ENCODE peak calls at places on chromosomes 7 and 10, in seven cellular contexts. F is astrocyte of the spinal cord, J is WTC11, K is mammary epithelial cell, O is HFFc6, B is psoas muscle, I is tibial artery. Z is an unnamed sample.

GRCh38 chr7:17147409-17147808 is 151.0 kb upstream of the AHR start:
- DNase-seq in F (no peak), J (no peak), K (no peak), O (peak; percentile 47), B (no peak), I (no peak), Z (no peak)

GRCh38 chr10:71827828-71828227 is 23.2 kb downstream of the PSAP start:
- DNase-seq in F (no peak), J (no peak), K (no peak), O (no peak), B (no peak), I (no peak), Z (no peak)

GRCh38 chr10:17001961-17002749 is 127.5 kb downstream of the CUBN start:
- DNase-seq in F (peak; percentile 99), J (no peak), K (peak; percentile 61), O (peak; percentile 85), B (peak; percentile 38), I (peak; percentile 55), Z (no peak)

GRCh38 chr7:111486472-111487142 is 75.7 kb downstream of the IMMP2L start:
- DNase-seq in F (peak; percentile 73), J (no peak), K (peak; percentile 31), O (peak; percentile 48), B (no peak), I (no peak), Z (no peak)

GRCh38 chr10:99466632-99467031 is 36.2 kb upstream of the GOT1 start:
- DNase-seq in F (no peak), J (no peak), K (no peak), O (no peak), B (no peak), I (peak; percentile 22), Z (no peak)

GRCh38 chr7:135877799-135878198 is 99.4 kb downstream of the MTPN start:
- DNase-seq in F (peak; percentile 42), J (no peak), K (peak; percentile 94), O (no peak), B (no peak), I (no peak), Z (no peak)

GRCh38 chr7:156650042-156650441 is 9.5 kb downstream of the RNF32 start:
- DNase-seq in F (no peak), J (peak; percentile 68), K (no peak), O (peak; percentile 7), B (no peak), I (no peak), Z (no peak)

GRCh38 chr7:4241791-4242190 is 440.3 kb upstream of the FOXK1 start:
- DNase-seq in F (no peak), J (peak; percentile 67), K (no peak), O (no peak), B (no peak), I (peak; percentile 8), Z (no peak)

GRCh38 chr10:52615349-52615748 is 157.2 kb downstream of the MBL2 start:
- DNase-seq in F (no peak), J (no peak), K (no peak), O (no peak), B (no peak), I (no peak), Z (no peak)

GRCh38 chr10:132135398-132135872 is 51.3 kb upstream of the DPYSL4 start:
- DNase-seq in F (no peak), J (no peak), K (no peak), O (no peak), B (no peak), I (no peak), Z (no peak)

GRCh38 chr10:76401006-76401405 is 969.6 kb downstream of the LRMDA start:
- DNase-seq in F (no peak), J (no peak), K (no peak), O (peak; percentile 56), B (no peak), I (no peak), Z (no peak)

GRCh38 chr10:90960355-90960814 is 39.5 kb upstream of the ANKRD1 start:
- DNase-seq in F (peak; percentile 89), J (no peak), K (peak; percentile 78), O (peak; percentile 98), B (no peak), I (no peak), Z (no peak)

GRCh38 chr7:80288175-80289122 is 153.8 kb downstream of the GNAI1 start:
- DNase-seq in F (peak; percentile 98), J (peak; percentile 47), K (no peak), O (no peak), B (no peak), I (no peak), Z (no peak)

DNA sequence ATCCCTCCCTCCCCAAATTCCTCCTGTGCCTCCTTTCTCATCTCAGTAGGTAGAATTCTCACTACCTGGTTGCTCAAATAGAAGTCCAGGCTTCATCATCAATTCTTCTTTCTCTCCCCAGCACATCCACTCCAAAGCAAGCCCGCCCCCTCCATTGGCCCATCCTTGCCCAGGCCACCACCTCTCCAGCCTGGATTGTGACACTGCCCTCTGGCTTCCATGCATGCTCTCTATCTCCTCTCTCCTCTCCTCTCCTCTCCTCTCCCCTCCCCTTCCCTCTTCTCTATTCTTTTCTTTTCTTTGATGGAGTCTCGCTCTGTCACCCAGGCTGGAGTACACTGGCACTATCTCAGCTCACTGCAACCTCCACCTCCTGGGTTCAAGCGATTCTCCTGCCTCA is 144.9 kb downstream of the UBE2H start:
- DNase-seq in F (no peak), J (no peak), K (no peak), O (no peak), B (no peak), I (no peak), Z (no peak)
- TF ChIP-seq CTCF in F (no peak), J (no peak), K (no peak), O (no peak), B (no peak), I (no peak), Z (no peak)

GRCh38 chr7:518630-519428 is 817 bp downstream of the PDGFA start:
- DNase-seq in F (peak; percentile 82), J (peak; percentile 65), K (peak; percentile 82), O (peak; percentile 66), B (peak; percentile 82), I (peak; percentile 80), Z (no peak)
- TF ChIP-seq CTCF in F (no peak), J (no peak), K (no peak), O (peak; percentile 20), B (no peak), I (no peak), Z (no peak)

GRCh38 chr10:124092270-124093075 is 925 bp downstream of the CHST15 start:
- DNase-seq in F (peak; percentile 41), J (peak; percentile 62), K (peak; percentile 87), O (peak; percentile 5), B (peak; percentile 68), I (peak; percentile 47), Z (peak; percentile 19)
- TF ChIP-seq CTCF in F (no peak), J (no peak), K (peak; percentile 28), O (peak; percentile 43), B (peak; percentile 19), I (peak; percentile 17), Z (no peak)

GRCh38 chr7:100878013-100878412 is 3.1 kb downstream of the SRRT start:
- DNase-seq in F (no peak), J (no peak), K (no peak), O (no peak), B (no peak), I (no peak), Z (no peak)

GRCh38 chr7:100874577-100875355 is at the start of gene SRRT:
- DNase-seq in F (peak; percentile 98), J (peak; percentile 98), K (peak; percentile 97), O (peak; percentile 96), B (peak; percentile 99), I (peak; percentile 98), Z (peak; percentile 97)

GRCh38 chr7:100874300-100874576 is 665 bp upstream of the SRRT start:
- DNase-seq in F (no peak), J (no peak), K (no peak), O (no peak), B (no peak), I (no peak), Z (no peak)

GRCh38 chr7:100873599-100874299 is 1.2 kb upstream of the SRRT start:
- DNase-seq in F (no peak), J (no peak), K (no peak), O (no peak), B (no peak), I (no peak), Z (no peak)

GRCh38 chr7:100875356-100875751 is 451 bp downstream of the SRRT start:
- DNase-seq in F (no peak), J (no peak), K (peak; percentile 27), O (no peak), B (no peak), I (no peak), Z (no peak)
- TF ChIP-seq CTCF in F (no peak), J (no peak), K (no peak), O (no peak), B (no peak), I (no peak), Z (no peak)

Z was measured in natural killer cell.